ENCODE peak calls at places on chromosomes 2 and 18, in seven cellular contexts. M, L, Y, O, E, K and B are unnamed samples.

GRCh38 chr2:11309706-11310105 is 34.7 kb downstream of the ROCK2 start:
- DNase-seq in E (no peak), Y (no peak), O (no peak), L (no peak), M (no peak), K (no peak), B (no peak)

GRCh38 chr2:529425-529824 is 147.8 kb downstream of the TMEM18 start:
- DNase-seq in O (no peak), M (no peak), Y (no peak), K (no peak), E (no peak), L (no peak), B (no peak)

GRCh38 chr2:223114917-223115316 is 62.9 kb downstream of the KCNE4 start:
- DNase-seq in Y (no peak), M (no peak), L (no peak), E (no peak), O (no peak), K (no peak), B (no peak)

GRCh38 chr2:188949046-188949818 is 24.9 kb upstream of the COL3A1 start:
- DNase-seq in Y (no peak), K (no peak), E (no peak), O (no peak), L (peak), M (no peak), B (no peak)

GRCh38 chr18:43077510-43078290 is 37.8 kb downstream of the RIT2 start:
- DNase-seq in M (no peak), K (no peak), Y (no peak), O (no peak), L (no peak), E (no peak), B (no peak)

GRCh38 chr2:69031466-69031865 is 18.5 kb downstream of the ANTXR1 start:
- DNase-seq in L (no peak), O (no peak), Y (no peak), E (no peak), M (no peak), K (no peak), B (no peak)

GRCh38 chr2:45323344-45323743 is 287.7 kb downstream of the SRBD1 start:
- DNase-seq in Y (no peak), M (no peak), L (no peak), O (no peak), K (no peak), E (no peak), B (no peak)

GRCh38 chr18:13381331-13381730 is 162.8 kb downstream of the LDLRAD4 start:
- DNase-seq in K (no peak), L (no peak), E (no peak), O (no peak), Y (no peak), M (no peak), B (no peak)

GRCh38 chr2:200239216-200239615 is 67.3 kb upstream of the SPATS2L start:
- DNase-seq in M (no peak), Y (no peak), L (no peak), K (no peak), E (no peak), O (no peak), B (no peak)

GRCh38 chr18:80250740-80251364 is 3.5 kb upstream of the PARD6G start:
- DNase-seq in M (no peak), Y (no peak), O (peak), L (no peak), K (no peak), E (no peak), B (no peak)

GRCh38 chr2:113198048-113198789 is 24.4 kb downstream of the PSD4 start:
- DNase-seq in K (no peak), O (no peak), M (no peak), Y (no peak), E (no peak), L (no peak), B (no peak)

GRCh38 chr2:113200736-113201490 is 27.1 kb downstream of the PSD4 start:
- DNase-seq in L (no peak), M (no peak), Y (no peak), O (no peak), E (peak), K (no peak), B (no peak)

GRCh38 chr2:113201496-113202304 is 27.9 kb downstream of the PSD4 start:
- DNase-seq in L (no peak), M (no peak), Y (no peak), K (no peak), O (no peak), E (peak), B (no peak)

GRCh38 chr2:113198790-113199612 is 25.2 kb downstream of the PSD4 start:
- DNase-seq in O (peak), Y (peak), K (peak), L (peak), M (peak), E (peak), B (peak)

GRCh38 chr2:113200236-113200635 is 26.5 kb downstream of the PSD4 start:
- DNase-seq in L (no peak), K (no peak), O (no peak), Y (no peak), E (peak), M (no peak), B (no peak)
- TF ChIP-seq CTCF in L (no peak), K (no peak), O (no peak), Y (no peak), E (no peak), M (no peak), B (no peak)

GRCh38 chr18:37210781-37211180 is 354.8 kb downstream of the CELF4 start:
- DNase-seq in E (no peak), L (no peak), K (no peak), M (no peak), Y (no peak), O (no peak), B (no peak)

GRCh38 chr18:37207343-37207742 is 358.3 kb downstream of the CELF4 start:
- DNase-seq in K (no peak), M (no peak), E (no peak), O (no peak), Y (no peak), L (no peak), B (no peak)
- TF ChIP-seq CTCF in K (no peak), M (no peak), E (no peak), O (no peak), Y (no peak), L (no peak), B (no peak)

GRCh38 chr2:98086491-98087446 is at the start of gene VWA3B:
- DNase-seq in L (peak), Y (peak), E (peak), K (peak), O (peak), M (peak), B (no peak)
- TF ChIP-seq CTCF in L (no peak), Y (no peak), E (no peak), K (no peak), O (no peak), M (no peak), B (no peak)

GRCh38 chr2:238635637-238636036 is 208.9 kb downstream of the ASB1 start:
- DNase-seq in L (no peak), E (no peak), O (no peak), Y (no peak), M (peak), K (no peak), B (no peak)
- TF ChIP-seq CTCF in L (no peak), E (no peak), O (no peak), Y (no peak), M (no peak), K (no peak), B (no peak)

DNA sequence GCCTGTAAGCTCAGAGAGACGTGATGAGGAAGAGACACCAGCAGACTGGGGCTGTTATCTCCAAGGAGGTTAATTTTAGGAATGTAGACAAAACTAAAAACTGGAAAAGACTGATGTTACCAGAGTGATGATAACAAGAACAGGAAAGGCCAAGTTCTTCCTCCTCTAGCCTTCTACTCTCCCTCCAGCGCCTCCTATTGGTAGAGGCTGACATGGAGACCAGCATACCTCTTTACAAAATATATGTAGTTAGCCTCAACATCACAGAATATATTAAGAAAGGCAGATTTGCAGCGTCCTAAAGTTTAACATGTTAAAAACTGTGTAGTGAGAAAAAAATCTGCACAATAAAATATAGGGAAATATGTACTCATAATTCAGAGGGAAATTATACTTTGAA is 66.0 kb downstream of the TCF4 start:
- DNase-seq in K (no peak), O (no peak), L (no peak), Y (no peak), M (no peak), E (no peak), B (no peak)
- TF ChIP-seq CTCF in K (peak), O (no peak), L (no peak), Y (peak), M (no peak), E (peak), B (no peak)

DNA sequence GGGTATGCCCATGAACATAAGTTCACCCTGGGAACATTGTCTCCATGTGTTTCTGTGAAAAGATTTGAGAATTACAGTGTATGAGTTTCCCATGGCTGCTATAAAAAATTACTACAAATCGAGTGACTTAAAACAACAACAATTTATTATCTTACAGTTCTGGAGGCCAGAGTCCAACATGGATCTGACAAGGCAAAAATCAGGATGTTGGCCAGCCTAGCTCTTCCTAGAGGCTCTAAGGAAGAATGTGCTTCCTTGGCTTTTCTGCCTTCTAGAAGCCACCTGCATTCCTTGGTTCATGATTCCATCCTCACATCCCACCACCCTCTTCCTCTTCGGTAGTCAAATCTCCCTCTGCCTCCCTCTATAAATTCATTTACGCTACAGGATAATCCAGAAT is 38.6 kb downstream of the FAM124B start:
- DNase-seq in K (no peak), E (no peak), O (no peak), M (no peak), Y (no peak), L (no peak), B (no peak)
- TF ChIP-seq CTCF in K (no peak), E (no peak), O (no peak), M (no peak), Y (no peak), L (no peak), B (no peak)

GRCh38 chr18:62514570-62514969 is 8.3 kb upstream of the ZCCHC2 start:
- DNase-seq in K (no peak), L (no peak), Y (no peak), M (no peak), E (no peak), O (no peak), B (no peak)

GRCh38 chr18:62509779-62510178 is 13.0 kb upstream of the ZCCHC2 start:
- DNase-seq in M (no peak), E (no peak), L (no peak), Y (no peak), K (no peak), O (no peak), B (no peak)

GRCh38 chr18:62512996-62513395 is 9.8 kb upstream of the ZCCHC2 start:
- DNase-seq in K (no peak), M (no peak), E (no peak), O (no peak), Y (no peak), L (no peak), B (no peak)

GRCh38 chr18:62510744-62511143 is 12.1 kb upstream of the ZCCHC2 start:
- DNase-seq in L (no peak), E (no peak), Y (no peak), O (no peak), K (no peak), M (no peak), B (no peak)

DNA sequence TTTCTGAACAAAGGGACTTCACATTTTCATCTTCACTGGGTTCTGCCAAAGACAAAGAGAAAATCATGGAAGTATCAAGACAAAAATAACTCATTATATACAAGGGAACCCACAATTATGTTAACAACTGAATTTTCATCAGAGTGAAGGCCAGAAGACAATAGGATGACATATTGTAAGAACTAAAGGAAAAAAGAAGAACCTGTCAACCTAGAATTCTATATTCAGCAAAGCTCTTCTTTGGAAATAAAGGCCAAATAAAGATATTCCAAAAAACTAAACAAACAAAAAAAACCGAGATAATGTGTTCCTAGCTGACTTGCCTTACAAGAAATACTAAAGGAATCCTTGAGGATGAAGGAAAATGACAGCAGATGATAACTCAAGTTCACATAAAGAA is 10.3 kb upstream of the ZCCHC2 start:
- DNase-seq in K (no peak), E (no peak), L (no peak), O (no peak), Y (no peak), M (no peak), B (no peak)
- TF ChIP-seq CTCF in K (no peak), E (no peak), L (no peak), O (no peak), Y (no peak), M (no peak), B (no peak)